ENCODE peak calls at places on chromosomes 11 and 22, in nine cellular contexts. C, J, P, Q, S, N, K, L and D are unnamed samples. For H3K9me3, the result is how much of the 10 kb centered on the place peaks cover.

GRCh38 chr11:43316451-43316850 is 4.7 kb downstream of the API5 start:
- DNase-seq in C (no peak), J (no peak), P (no peak), Q (no peak), S (no peak), N (peak), K (no peak), L (no peak), D (no peak)

GRCh38 chr11:640021-640706 is 3.1 kb downstream of the DRD4 start:
- DNase-seq in C (no peak), J (no peak), P (no peak), Q (no peak), S (peak), N (no peak), K (peak), L (no peak), D (no peak)

GRCh38 chr11:84645988-84646689 is 981.0 kb downstream of the DLG2 start:
- DNase-seq in C (no peak), J (no peak), P (no peak), Q (no peak), S (no peak), N (no peak), K (no peak), L (no peak), D (no peak)

GRCh38 chr11:94794287-94795168 is 26.4 kb downstream of the AMOTL1 start:
- DNase-seq in C (peak), J (no peak), P (no peak), Q (peak), S (peak), N (no peak), K (no peak), L (peak), D (peak)

GRCh38 chr22:29093980-29094379 is 21.1 kb downstream of the KREMEN1 start:
- DNase-seq in C (no peak), J (no peak), P (no peak), Q (no peak), S (no peak), N (no peak), K (no peak), L (no peak), D (no peak)

GRCh38 chr11:80086496-80087055 is 645.7 kb upstream of the TENM4 start:
- DNase-seq in C (no peak), J (no peak), P (no peak), Q (no peak), S (no peak), N (no peak), K (no peak), L (no peak), D (no peak)

GRCh38 chr11:7031346-7031957 is 11.2 kb downstream of the NLRP14 start:
- DNase-seq in C (no peak), J (no peak), P (peak), Q (no peak), S (peak), N (no peak), K (no peak), L (no peak), D (no peak)

GRCh38 chr22:17981497-17981896 is 42.9 kb downstream of the MICAL3 start:
- DNase-seq in C (no peak), J (no peak), P (peak), Q (no peak), S (no peak), N (no peak), K (no peak), L (no peak), D (no peak)

GRCh38 chr11:3686751-3687150 is 15.6 kb upstream of the CHRNA10 start:
- DNase-seq in C (no peak), J (no peak), P (no peak), Q (no peak), S (no peak), N (no peak), K (no peak), L (no peak), D (no peak)

GRCh38 chr11:8038811-8039529 is 42.0 kb upstream of the TUB start:
- DNase-seq in C (no peak), J (no peak), P (no peak), Q (no peak), S (no peak), N (no peak), K (no peak), L (no peak), D (no peak)

GRCh38 chr11:858053-858992 is 15.7 kb downstream of the TSPAN4 start:
- DNase-seq in C (no peak), J (no peak), P (no peak), Q (no peak), S (no peak), N (no peak), K (no peak), L (no peak), D (no peak)

GRCh38 chr22:27632451-27633295 is 168.9 kb downstream of the MN1 start:
- DNase-seq in C (no peak), J (no peak), P (no peak), Q (peak), S (no peak), N (no peak), K (no peak), L (no peak), D (peak)

GRCh38 chr11:35041070-35041554 is 97.9 kb upstream of the CD44 start:
- DNase-seq in C (no peak), J (no peak), P (no peak), Q (no peak), S (no peak), N (no peak), K (no peak), L (no peak), D (no peak)

GRCh38 chr11:100823360-100823759 is 136.3 kb downstream of the ARHGAP42 start:
- DNase-seq in C (no peak), J (no peak), P (no peak), Q (no peak), S (no peak), N (no peak), K (no peak), L (no peak), D (no peak)

GRCh38 chr11:130206141-130206540 is 46.6 kb downstream of the ST14 start:
- DNase-seq in C (peak), J (no peak), P (no peak), Q (no peak), S (no peak), N (no peak), K (no peak), L (no peak), D (no peak)

GRCh38 chr11:38971141-38971540 is 2373.1 kb upstream of the RAG2 start:
- DNase-seq in C (no peak), J (no peak), P (no peak), Q (no peak), S (no peak), N (no peak), K (no peak), L (no peak), D (no peak)

GRCh38 chr11:39571081-39571480 is 1888.4 kb downstream of the LRRC4C start:
- DNase-seq in C (no peak), J (no peak), P (no peak), Q (no peak), S (no peak), N (no peak), K (no peak), L (no peak), D (no peak)

GRCh38 chr11:93100211-93100610 is 97.6 kb downstream of the SLC36A4 start:
- DNase-seq in C (no peak), J (no peak), P (no peak), Q (no peak), S (no peak), N (no peak), K (no peak), L (no peak), D (no peak)

GRCh38 chr11:107591098-107591445 is at the start of gene ELMOD1:
- DNase-seq in C (peak), J (peak), P (no peak), Q (peak), S (peak), N (no peak), K (peak), L (peak), D (peak)

GRCh38 chr11:115503083-115503885 is 931 bp downstream of the CADM1 start:
- DNase-seq in C (peak), J (no peak), P (peak), Q (peak), S (peak), N (no peak), K (peak), L (peak), D (peak)

GRCh38 chr11:78564037-78564888 is 10.4 kb downstream of the NARS2 start:
- DNase-seq in C (no peak), J (peak), P (peak), Q (no peak), S (no peak), N (peak), K (peak), L (no peak), D (no peak)

GRCh38 chr11:2533642-2534115 is 88.9 kb downstream of the KCNQ1 start:
- DNase-seq in C (peak), J (no peak), P (no peak), Q (peak), S (peak), N (peak), K (peak), L (peak), D (peak)

GRCh38 chr11:130163346-130164220 is 4.0 kb downstream of the ST14 start:
- DNase-seq in C (peak), J (no peak), P (peak), Q (no peak), S (peak), N (no peak), K (no peak), L (no peak), D (no peak)

GRCh38 chr11:73347067-73347466 is 29.1 kb upstream of the RELT start:
- DNase-seq in C (no peak), J (no peak), P (no peak), Q (no peak), S (no peak), N (no peak), K (no peak), L (no peak), D (no peak)

GRCh38 chr11:10982695-10983492 is 125.0 kb upstream of the ZBED5 start:
- DNase-seq in C (no peak), J (no peak), P (no peak), Q (no peak), S (no peak), N (no peak), K (no peak), L (no peak), D (no peak)

GRCh38 chr22:22895776-22896445 is 8.3 kb downstream of the IGLL5 start:
- DNase-seq in C (no peak), J (no peak), P (no peak), Q (peak), S (no peak), N (peak), K (no peak), L (no peak), D (no peak)

GRCh38 chr11:47918882-47919495 is 61.4 kb upstream of the PTPRJ start:
- DNase-seq in C (peak), J (no peak), P (no peak), Q (no peak), S (no peak), N (no peak), K (no peak), L (no peak), D (no peak)

GRCh38 chr11:8545698-8546366 is 48.2 kb downstream of the STK33 start:
- DNase-seq in C (no peak), J (no peak), P (no peak), Q (no peak), S (no peak), N (no peak), K (no peak), L (no peak), D (no peak)

GRCh38 chr11:27443746-27444465 is 28.7 kb downstream of the LGR4 start:
- DNase-seq in C (no peak), J (no peak), P (no peak), Q (no peak), S (no peak), N (no peak), K (no peak), L (no peak), D (no peak)

GRCh38 chr11:44270403-44271192 is 39.3 kb downstream of the ALX4 start:
- DNase-seq in C (no peak), J (no peak), P (no peak), Q (no peak), S (no peak), N (no peak), K (no peak), L (no peak), D (no peak)

GRCh38 chr11:86696004-86696403 is 23.6 kb upstream of the ME3 start:
- DNase-seq in C (no peak), J (no peak), P (no peak), Q (no peak), S (no peak), N (no peak), K (no peak), L (no peak), D (no peak)

GRCh38 chr11:98227266-98227665 is 793.5 kb upstream of the CNTN5 start:
- DNase-seq in C (no peak), J (no peak), P (no peak), Q (no peak), S (no peak), N (no peak), K (no peak), L (no peak), D (no peak)

DNA sequence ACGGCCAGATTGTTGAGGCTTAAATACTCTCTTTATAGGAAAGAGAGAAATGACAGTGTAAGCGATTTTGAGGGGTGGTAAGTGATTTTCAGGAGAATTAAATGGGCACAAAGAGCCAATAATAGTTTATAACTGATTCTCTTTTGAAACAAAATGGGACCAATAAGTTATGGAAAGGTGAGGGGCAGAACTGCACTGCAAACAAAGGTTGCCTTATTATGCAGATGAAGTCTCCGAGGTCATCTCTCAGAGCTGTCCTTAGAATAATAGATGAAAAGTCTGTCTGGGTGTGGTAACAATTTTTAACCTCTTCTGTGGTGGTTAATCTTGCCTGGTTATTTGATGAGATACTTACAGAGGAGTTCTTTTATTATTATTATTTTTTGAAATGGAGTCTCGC is 14.7 kb upstream of the CRTAM start:
- DNase-seq in C (no peak), J (no peak), P (no peak), Q (no peak), S (no peak), N (no peak), K (no peak), L (no peak), D (no peak)
- H3K9me3 ChIP-seq in C (under half), J (under half), P (under half), Q (under half), S (under half), N (under half), K (under half), L (under half), D (under half)

GRCh38 chr11:37544491-37544890 is 946.5 kb upstream of the RAG2 start:
- DNase-seq in C (no peak), J (no peak), P (no peak), Q (no peak), S (no peak), N (no peak), K (no peak), L (no peak), D (no peak)
- H3K9me3 ChIP-seq in C (under half), J (under half), P (under half), Q (under half), S (under half), N (under half), K (under half), L (under half), D (under half)

DNA sequence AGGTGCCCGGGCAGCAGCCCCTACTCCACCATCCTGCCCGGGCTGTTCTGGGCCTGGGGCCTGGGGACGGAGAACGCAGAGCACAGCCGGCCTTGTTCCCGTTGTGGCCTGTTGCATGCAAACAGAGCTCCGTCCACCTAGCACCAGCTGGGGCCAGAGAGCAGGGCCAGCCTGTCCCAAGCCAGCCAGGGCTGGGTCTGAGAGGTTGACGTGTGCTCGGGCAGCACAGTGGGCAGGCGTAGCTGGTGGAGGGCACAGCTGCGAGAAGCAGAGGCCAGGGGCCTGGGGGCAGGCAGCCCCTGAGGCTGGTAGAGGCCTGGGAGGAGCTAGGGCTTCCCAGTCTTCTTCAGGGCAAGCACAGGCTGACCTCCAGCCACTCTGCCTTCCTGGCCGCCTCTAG is 1192.6 kb downstream of the BRD1 start:
- DNase-seq in C (no peak), J (no peak), P (no peak), Q (no peak), S (no peak), N (no peak), K (no peak), L (no peak), D (no peak)
- H3K9me3 ChIP-seq in C (under half), J (under half), P (under half), Q (under half), S (under half), N (under half), K (under half), L (under half), D (under half)

DNA sequence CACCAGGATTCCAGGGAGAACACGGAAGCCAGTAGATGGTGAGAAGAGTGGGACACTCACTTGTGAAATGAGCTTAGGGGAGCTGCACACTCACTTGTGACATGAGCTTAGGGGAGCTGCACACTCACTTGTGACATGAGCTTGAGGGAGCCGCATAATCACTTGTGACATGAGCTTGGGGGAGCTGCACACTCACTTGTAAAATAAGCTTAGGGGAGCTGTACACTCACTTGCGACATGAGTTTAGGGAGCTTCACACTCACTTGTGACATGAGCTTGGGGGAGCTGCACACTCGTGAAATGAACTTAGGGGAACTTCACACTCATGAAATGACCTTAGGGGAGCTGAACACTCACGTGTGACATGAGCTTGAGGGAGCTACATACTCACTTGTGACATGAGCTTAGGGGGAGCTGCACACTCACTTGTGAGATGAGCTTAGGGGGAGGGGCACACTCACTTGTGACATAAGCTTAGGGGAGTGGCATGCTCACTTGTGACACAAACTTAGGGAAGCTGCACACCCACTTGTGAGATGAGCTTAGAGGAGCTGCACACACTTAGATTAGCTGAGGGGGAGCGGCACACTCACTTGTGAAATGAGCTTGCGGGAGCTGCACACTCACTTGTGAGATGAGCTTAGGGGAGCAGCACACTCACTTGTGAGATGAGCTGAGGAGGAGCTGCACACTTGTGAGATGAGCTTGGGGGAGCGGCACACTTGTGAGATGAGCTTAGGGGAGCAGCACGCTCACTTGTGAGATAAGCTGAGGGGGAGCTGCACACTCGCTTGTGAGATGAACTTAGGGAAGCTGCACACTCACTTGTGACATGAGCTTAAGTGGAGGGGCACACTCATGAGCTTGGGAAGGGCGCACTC is 59.0 kb downstream of the NCAPD3 start:
- DNase-seq in C (no peak), J (no peak), P (no peak), Q (no peak), S (no peak), N (no peak), K (no peak), L (no peak), D (no peak)
- H3K9me3 ChIP-seq in C (under half), J (under half), P (under half), Q (under half), S (under half), N (under half), K (under half), L (under half), D (under half)